ENCODE peak calls at places on chromosomes 2 and 18, in five cellular contexts. K is left lung; L is Peyer's patch; A is IMR-90; J is effector memory CD4-positive, alpha-beta T cell. M is an unnamed sample. For H3K27me3, the result is how much of the 10 kb centered on the place peaks cover.

GRCh38 chr2:46555011-46555410 is 75.6 kb downstream of the TMEM247 start:
- DNase-seq in A (no peak), J (no peak), L (no peak), K (no peak), M (no peak)

GRCh38 chr2:86807462-86808275 is 17.0 kb upstream of the CD8A start:
- DNase-seq in J (no peak), A (no peak), L (peak), K (no peak), M (peak)

GRCh38 chr2:64104944-64105343 is 39.3 kb downstream of the PELI1 start:
- DNase-seq in A (no peak), J (no peak), L (no peak), K (no peak), M (no peak)

GRCh38 chr2:21757805-21758204 is 634.0 kb downstream of the TDRD15 start:
- DNase-seq in K (no peak), L (no peak), A (no peak), J (no peak), M (no peak)

GRCh38 chr2:189770590-189771322 is 8.2 kb upstream of the OSGEPL1 start:
- DNase-seq in J (no peak), K (no peak), L (no peak), A (no peak), M (no peak)

GRCh38 chr2:134594399-134594798 is 124.4 kb downstream of the TMEM163 start:
- DNase-seq in J (no peak), L (no peak), A (no peak), K (no peak), M (no peak)

GRCh38 chr2:205808493-205809121 is 126.3 kb downstream of the NRP2 start:
- DNase-seq in K (no peak), A (no peak), J (no peak), L (no peak), M (no peak)

GRCh38 chr18:44467718-44468117 is 213.0 kb upstream of the SETBP1 start:
- DNase-seq in K (no peak), L (no peak), A (no peak), J (no peak), M (no peak)

GRCh38 chr2:7725132-7725849 is 808.1 kb downstream of the RNF144A start:
- DNase-seq in K (no peak), J (peak), A (peak), L (no peak), M (no peak)

GRCh38 chr2:197256021-197256420 is 54.6 kb downstream of the ANKRD44 start:
- DNase-seq in A (no peak), K (no peak), L (no peak), J (no peak), M (no peak)

GRCh38 chr2:38244306-38244705 is 132.8 kb downstream of the ATL2 start:
- DNase-seq in L (no peak), J (no peak), A (no peak), K (no peak), M (no peak)

GRCh38 chr18:7974200-7974874 is 407.2 kb downstream of the PTPRM start:
- DNase-seq in L (no peak), K (no peak), A (no peak), J (no peak), M (no peak)

GRCh38 chr18:65753520-65753919 is 2.7 kb downstream of the CDH7 start:
- DNase-seq in A (no peak), K (no peak), J (no peak), L (no peak), M (peak)

GRCh38 chr2:105789745-105790466 is 45.2 kb downstream of the NCK2 start:
- DNase-seq in L (no peak), J (peak), A (peak), K (no peak), M (no peak)

GRCh38 chr2:165953306-165953654 is 296 bp downstream of the TTC21B start:
- DNase-seq in L (no peak), K (no peak), J (no peak), A (no peak), M (no peak)

GRCh38 chr2:68043719-68044498 is 18.9 kb downstream of the C1D start:
- DNase-seq in A (peak), J (no peak), K (no peak), L (no peak), M (no peak)

GRCh38 chr18:37483221-37483971 is 82.2 kb downstream of the CELF4 start:
- DNase-seq in L (no peak), A (peak), K (no peak), J (no peak), M (no peak)

GRCh38 chr2:75375646-75376582 is 176.6 kb upstream of the TACR1 start:
- DNase-seq in J (no peak), L (no peak), A (peak), K (no peak), M (no peak)

GRCh38 chr2:109330056-109330455 is 201.1 kb downstream of the SH3RF3 start:
- DNase-seq in K (no peak), L (no peak), A (peak), J (no peak), M (no peak)

GRCh38 chr2:230916218-230916617 is 8.8 kb downstream of the GPR55 start:
- DNase-seq in J (no peak), A (no peak), K (no peak), L (no peak), M (no peak)

GRCh38 chr2:56448999-56449431 is 265.2 kb downstream of the CCDC85A start:
- DNase-seq in K (peak), L (peak), A (no peak), J (no peak), M (no peak)

GRCh38 chr2:8494589-8494988 is 187.3 kb upstream of the ID2 start:
- DNase-seq in K (no peak), A (no peak), J (no peak), L (no peak), M (no peak)

GRCh38 chr18:61992285-61992684 is 99.5 kb upstream of the RNF152 start:
- DNase-seq in A (peak), K (no peak), J (no peak), L (no peak), M (no peak)

GRCh38 chr2:119996148-119996547 is 16.7 kb upstream of the EPB41L5 start:
- DNase-seq in J (no peak), K (no peak), L (no peak), A (peak), M (no peak)

GRCh38 chr18:51751901-51752300 is 554.4 kb upstream of the MEX3C start:
- DNase-seq in K (no peak), J (no peak), A (no peak), L (no peak), M (no peak)

GRCh38 chr2:88600038-88600465 is 27.2 kb downstream of the EIF2AK3 start:
- DNase-seq in K (no peak), L (no peak), A (peak), J (peak), M (peak)

GRCh38 chr18:34866310-34866709 is 156.2 kb downstream of the DTNA start:
- DNase-seq in L (no peak), J (no peak), K (no peak), A (no peak), M (no peak)

GRCh38 chr2:126638781-126639180 is 17.2 kb upstream of the GYPC start:
- DNase-seq in J (no peak), K (no peak), A (no peak), L (no peak), M (no peak)

GRCh38 chr2:62297642-62298010 is 101.7 kb downstream of the B3GNT2 start:
- DNase-seq in A (no peak), K (no peak), J (no peak), L (no peak), M (no peak)

GRCh38 chr2:224958873-224959272 is 83.4 kb downstream of the DOCK10 start:
- DNase-seq in J (no peak), K (no peak), L (no peak), A (no peak), M (no peak)

GRCh38 chr2:6027066-6027465 is 334.9 kb downstream of the SOX11 start:
- DNase-seq in L (no peak), A (no peak), K (no peak), J (no peak), M (no peak)

GRCh38 chr18:13159579-13159978 is 59.0 kb upstream of the LDLRAD4 start:
- DNase-seq in K (no peak), L (no peak), J (peak), A (peak), M (peak)

GRCh38 chr2:127046579-127046978 is 60.4 kb downstream of the BIN1 start:
- DNase-seq in A (no peak), J (no peak), L (peak), K (no peak), M (no peak)

GRCh38 chr2:39772086-39772811 is 6.8 kb downstream of the THUMPD2 start:
- DNase-seq in A (peak), L (no peak), J (no peak), K (no peak), M (no peak)

GRCh38 chr18:23966909-23967308 is 47.6 kb upstream of the TTC39C start:
- DNase-seq in L (no peak), J (no peak), K (no peak), A (no peak), M (no peak)

GRCh38 chr18:57441395-57441794 is 6.2 kb downstream of the ONECUT2 start:
- DNase-seq in L (no peak), K (no peak), J (no peak), A (peak), M (peak)

GRCh38 chr18:57439985-57440330 is 4.8 kb downstream of the ONECUT2 start:
- DNase-seq in A (no peak), L (no peak), J (no peak), K (no peak), M (no peak)

GRCh38 chr18:57438669-57439616 is 3.8 kb downstream of the ONECUT2 start:
- DNase-seq in L (no peak), A (no peak), K (no peak), J (no peak), M (peak)

GRCh38 chr18:57439617-57439975 is 4.4 kb downstream of the ONECUT2 start:
- DNase-seq in K (no peak), J (no peak), L (no peak), A (no peak), M (no peak)

DNA sequence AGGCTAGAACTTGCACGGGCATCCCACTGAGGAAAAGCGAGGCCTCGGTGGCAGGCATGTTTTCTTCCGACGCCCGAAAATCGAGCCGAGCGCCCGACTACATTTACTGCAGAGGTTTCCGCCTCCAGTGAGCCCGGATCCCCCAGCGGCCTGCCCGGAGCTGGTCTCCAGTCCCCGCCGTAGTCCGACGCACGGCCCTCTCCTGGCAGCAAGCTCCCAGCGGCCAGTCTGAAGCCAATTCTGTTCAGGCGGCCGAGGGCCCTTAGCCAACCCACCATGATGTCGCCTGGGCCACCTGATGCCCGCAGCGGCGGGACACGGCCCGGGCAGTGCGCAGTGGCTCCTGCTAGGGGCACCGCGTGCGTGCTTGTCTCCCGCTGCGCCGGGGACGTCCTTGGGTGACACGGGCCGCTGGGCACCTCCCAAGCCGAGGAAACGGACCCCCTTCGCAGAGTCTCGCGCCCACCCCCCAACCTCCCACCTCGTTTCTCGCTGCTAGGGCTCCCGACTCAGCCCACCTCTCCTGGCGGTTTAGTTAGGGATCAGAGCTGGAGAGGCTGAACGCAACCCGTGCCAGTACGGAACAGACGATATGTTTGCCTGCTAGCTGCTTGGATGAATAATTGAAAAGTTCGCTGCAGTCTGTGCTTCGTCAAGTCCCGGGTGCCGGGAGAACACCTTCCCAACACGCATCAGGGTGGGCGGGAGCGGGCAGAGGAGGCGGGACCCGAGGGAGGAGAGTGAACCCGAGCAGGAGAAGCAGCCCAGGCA is 5.3 kb downstream of the ONECUT2 start:
- DNase-seq in L (no peak), J (no peak), A (no peak), K (no peak), M (no peak)
- H3K27me3 ChIP-seq in L (half or more), J (half or more), A (half or more), K (half or more), M (half or more)

DNA sequence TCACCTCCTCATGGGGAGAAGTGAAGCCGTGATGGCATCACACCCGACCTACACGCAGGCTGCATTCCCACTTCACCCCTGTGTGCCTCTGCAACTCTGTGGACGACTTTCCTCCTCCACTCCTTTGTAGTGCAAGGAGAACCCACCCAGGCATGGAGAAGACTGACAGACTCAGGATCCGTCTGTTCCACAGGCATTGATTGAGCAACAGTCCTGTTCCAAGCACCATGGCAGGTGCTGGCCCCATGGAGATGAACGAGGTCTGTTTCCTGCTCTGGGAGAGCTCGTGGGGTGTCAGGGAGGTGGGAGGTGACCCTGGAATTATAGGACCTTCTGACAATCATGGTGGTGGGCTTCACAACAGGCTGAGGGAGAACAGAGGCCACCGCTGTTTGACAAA is 284.7 kb upstream of the HDAC4 start:
- DNase-seq in J (no peak), L (no peak), A (no peak), K (no peak), M (no peak)
- H3K27me3 ChIP-seq in J (under half), L (under half), A (under half), K (under half), M (under half)

GRCh38 chr2:99028558-99028957 is 92.5 kb upstream of the CRACDL start:
- DNase-seq in L (no peak), K (no peak), A (no peak), J (no peak), M (no peak)
- H3K27me3 ChIP-seq in L (under half), K (under half), A (under half), J (under half), M (under half)

GRCh38 chr2:212536385-212537310 is 2.0 kb downstream of the ERBB4 start:
- DNase-seq in A (no peak), K (no peak), J (no peak), L (peak), M (no peak)

GRCh38 chr2:212539145-212539880 is 711 bp upstream of the ERBB4 start:
- DNase-seq in L (peak), A (no peak), J (no peak), K (peak), M (no peak)

GRCh38 chr2:212538156-212539144 is at the start of gene ERBB4:
- DNase-seq in J (no peak), A (no peak), L (no peak), K (peak), M (no peak)

GRCh38 chr2:212535963-212536362 is 2.6 kb downstream of the ERBB4 start:
- DNase-seq in L (no peak), K (no peak), A (no peak), J (no peak), M (no peak)

GRCh38 chr2:212537311-212538155 is 1.1 kb downstream of the ERBB4 start:
- DNase-seq in K (peak), A (no peak), L (peak), J (no peak), M (no peak)
- H3K27me3 ChIP-seq in K (under half), A (under half), L (under half), J (under half), M (under half)

GRCh38 chr2:18889565-18890332 is 300.4 kb upstream of the NT5C1B start:
- DNase-seq in J (no peak), K (no peak), L (no peak), A (no peak), M (no peak)

GRCh38 chr2:18883626-18884456 is 294.5 kb upstream of the NT5C1B start:
- DNase-seq in A (peak), K (no peak), L (no peak), J (no peak), M (no peak)

GRCh38 chr2:18885457-18885856 is 296.1 kb upstream of the NT5C1B start:
- DNase-seq in K (no peak), L (no peak), J (no peak), A (no peak), M (no peak)
- H3K27me3 ChIP-seq in K (under half), L (under half), J (under half), A (under half), M (under half)